ENCODE peak calls at places on chromosomes 4 and X, in five cellular contexts. J is posterior vena cava, T is NCI-H1105, R is amniotic stem cell, E is NCI-H2081. D is an unnamed sample.

GRCh38 chr4:184395451-184395917 is 78.9 kb downstream of the IRF2 start:
- DNase-seq in T (no peak), R (no peak), E (no peak), J (no peak), D (no peak)

GRCh38 chr4:182808673-182809416 is 108.3 kb downstream of the DCTD start:
- DNase-seq in T (no peak), E (no peak), J (no peak), R (no peak), D (no peak)

GRCh38 chrX:65035451-65035779 is 59.2 kb upstream of the ZC4H2 start:
- DNase-seq in R (no peak), T (no peak), J (peak), E (no peak), D (peak)

GRCh38 chrX:63186137-63186536 is 165.0 kb downstream of the SPIN4 start:
- DNase-seq in J (no peak), T (no peak), E (no peak), R (no peak), D (no peak)

GRCh38 chr4:85776091-85776490 is 301.1 kb downstream of the ARHGAP24 start:
- DNase-seq in R (no peak), J (no peak), T (no peak), E (no peak), D (no peak)

GRCh38 chrX:3639236-3639635 is 74.2 kb downstream of the PRKX start:
- DNase-seq in T (no peak), J (no peak), R (peak), E (no peak), D (no peak)

GRCh38 chrX:71367396-71367795 is 1.2 kb downstream of the TAF1 start:
- DNase-seq in R (no peak), J (no peak), T (no peak), E (no peak), D (no peak)

GRCh38 chr4:187602339-187603092 is 393.1 kb upstream of the ZFP42 start:
- DNase-seq in R (no peak), E (no peak), J (no peak), T (no peak), D (no peak)

GRCh38 chr4:87268401-87268800 is 48.0 kb upstream of the KLHL8 start:
- DNase-seq in R (no peak), J (no peak), E (no peak), T (no peak), D (no peak)

GRCh38 chr4:8739357-8739756 is 132.3 kb downstream of the HMX1 start:
- DNase-seq in R (no peak), J (peak), E (no peak), T (no peak), D (peak)

GRCh38 chr4:99833766-99834165 is 17.1 kb downstream of the DAPP1 start:
- DNase-seq in T (no peak), R (no peak), E (no peak), J (no peak), D (no peak)

GRCh38 chrX:38988301-38988700 is 187.0 kb downstream of the MID1IP1 start:
- DNase-seq in E (no peak), R (no peak), J (no peak), T (no peak), D (no peak)

GRCh38 chrX:152640039-152640818 is 2.5 kb downstream of the GABRQ start:
- DNase-seq in J (no peak), R (no peak), T (no peak), E (no peak), D (no peak)

GRCh38 chrX:111568356-111568755 is 56.9 kb downstream of the SERTM2 start:
- DNase-seq in T (no peak), E (peak), R (no peak), J (no peak), D (no peak)

GRCh38 chr4:3520276-3520675 is 11.9 kb downstream of the LRPAP1 start:
- DNase-seq in T (no peak), R (no peak), J (peak), E (no peak), D (peak)

GRCh38 chr4:1337376-1337831 is 9.6 kb upstream of the UVSSA start:
- DNase-seq in J (no peak), R (no peak), T (no peak), E (no peak), D (peak)

GRCh38 chrX:149569770-149570169 is 17.5 kb downstream of the MAGEA9B start:
- DNase-seq in E (no peak), T (no peak), R (no peak), J (no peak), D (no peak)

GRCh38 chr4:150750824-150751223 is 168.9 kb downstream of the MAB21L2 start:
- DNase-seq in T (no peak), J (no peak), E (no peak), R (no peak), D (no peak)

GRCh38 chrX:134520860-134521390 is 61.0 kb downstream of the HPRT1 start:
- DNase-seq in E (peak), R (peak), T (peak), J (no peak), D (no peak)

GRCh38 chr4:38665846-38666490 is 2.0 kb downstream of the KLF3 start:
- DNase-seq in R (no peak), J (no peak), E (no peak), T (no peak), D (no peak)

GRCh38 chr4:67680568-67681222 is 20.3 kb downstream of the UBA6 start:
- DNase-seq in E (no peak), R (no peak), J (no peak), T (no peak), D (no peak)

GRCh38 chr4:86818845-86819244 is 30.3 kb downstream of the SLC10A6 start:
- DNase-seq in R (no peak), E (no peak), T (no peak), J (no peak), D (no peak)

GRCh38 chrX:39397561-39398200 is 596.4 kb downstream of the MID1IP1 start:
- DNase-seq in E (peak), R (no peak), T (peak), J (no peak), D (no peak)

GRCh38 chr4:1683371-1683902 is 676 bp downstream of the FAM53A start:
- DNase-seq in J (peak), E (no peak), R (peak), T (no peak), D (no peak)

GRCh38 chr4:25117274-25117673 is 43.0 kb downstream of the SEPSECS start:
- DNase-seq in R (no peak), T (no peak), E (no peak), J (no peak), D (no peak)

GRCh38 chrX:155888139-155888538 is 7.0 kb downstream of the VAMP7 start:
- DNase-seq in R (peak), E (no peak), T (no peak), J (no peak), D (no peak)

GRCh38 chr4:535181-535923 is 36.3 kb downstream of the PIGG start:
- DNase-seq in J (peak), T (no peak), R (no peak), E (no peak), D (peak)

GRCh38 chr4:18733956-18734872 is 712.7 kb upstream of the LCORL start:
- DNase-seq in R (no peak), E (peak), T (no peak), J (no peak), D (no peak)

GRCh38 chrX:136159615-136160025 is 12.3 kb downstream of the FHL1 start:
- DNase-seq in E (no peak), R (no peak), T (no peak), J (no peak), D (no peak)

GRCh38 chrX:24658421-24658820 is 11.3 kb upstream of the PCYT1B start:
- DNase-seq in E (no peak), T (no peak), R (no peak), J (no peak), D (no peak)

GRCh38 chr4:114161809-114162208 is 182.4 kb upstream of the ARSJ start:
- DNase-seq in E (no peak), R (no peak), J (no peak), T (no peak), D (no peak)

GRCh38 chrX:75115707-75116413 is 40.2 kb downstream of the ABCB7 start:
- DNase-seq in J (no peak), E (no peak), T (no peak), R (no peak), D (no peak)

GRCh38 chrX:12770440-12770839 is 20.8 kb upstream of the PRPS2 start:
- DNase-seq in T (no peak), E (peak), R (no peak), J (no peak), D (no peak)

GRCh38 chr4:23279377-23279988 is 586.7 kb downstream of the GBA3 start:
- DNase-seq in T (no peak), R (no peak), E (no peak), J (no peak), D (no peak)

D was measured in spleen.